ENCODE peak calls at places on chromosomes 4 and X, in seven cellular contexts. U is activated CD8-positive, alpha-beta memory T cell treated with anti-CD3 and anti-CD28 coated beads, Interleukin-2, amount 50 U/mL, for 4 hours; V is aorta; X is iris pigment epithelial cell; K is M059J; E is hepatocyte; G is activated CD4-positive, alpha-beta T cell treated with anti-CD3 and anti-CD28 coated beads, Interleukin-2, amount 50 U/mL, for 4 hours. O is an unnamed sample.

GRCh38 chrX:34437586-34437985 is 219.5 kb downstream of the TMEM47 start:
- DNase-seq in U (no peak), V (peak), X (no peak), K (no peak), E (no peak), G (no peak), O (no peak)

GRCh38 chr4:70715097-70715496 is 6.7 kb upstream of the RUFY3 start:
- DNase-seq in U (no peak), V (no peak), X (peak), K (no peak), E (no peak), G (no peak), O (no peak)

GRCh38 chrX:74351760-74352159 is 47.8 kb downstream of the ZCCHC13 start:
- DNase-seq in U (no peak), V (no peak), X (peak), K (peak), E (no peak), G (no peak), O (no peak)

GRCh38 chr4:173040200-173040599 is 128.4 kb upstream of the GALNT7 start:
- DNase-seq in U (no peak), V (no peak), X (peak), K (peak), E (no peak), G (no peak), O (no peak)

GRCh38 chr4:88219099-88219498 is 60.7 kb upstream of the ABCG2 start:
- DNase-seq in U (no peak), V (no peak), X (peak), K (peak), E (peak), G (no peak), O (peak)

GRCh38 chrX:48937065-48937907 is 18.5 kb upstream of the PIM2 start:
- DNase-seq in U (peak), V (no peak), X (peak), K (no peak), E (no peak), G (peak), O (peak)

GRCh38 chr4:98517444-98518021 is 140.9 kb downstream of the TSPAN5 start:
- DNase-seq in U (no peak), V (no peak), X (peak), K (no peak), E (no peak), G (no peak), O (no peak)

GRCh38 chr4:146033149-146033548 is 94.5 kb upstream of the ZNF827 start:
- DNase-seq in U (no peak), V (no peak), X (no peak), K (no peak), E (peak), G (no peak), O (no peak)

GRCh38 chrX:9465380-9466114 is 689 bp downstream of the TBL1X start:
- DNase-seq in U (peak), V (peak), X (no peak), K (peak), E (peak), G (no peak), O (no peak)

GRCh38 chr4:156788782-156789181 is 182.8 kb downstream of the PDGFC start:
- DNase-seq in U (no peak), V (no peak), X (no peak), K (no peak), E (no peak), G (no peak), O (no peak)

GRCh38 chr4:2833671-2834000 is 10.0 kb upstream of the ADD1 start:
- DNase-seq in U (no peak), V (peak), X (no peak), K (no peak), E (peak), G (no peak), O (no peak)

GRCh38 chr4:139950568-139950967 is 203.4 kb downstream of the MAML3 start:
- DNase-seq in U (no peak), V (no peak), X (peak), K (peak), E (no peak), G (no peak), O (peak)

GRCh38 chrX:40127052-40127451 is 29.3 kb upstream of the BCOR start:
- DNase-seq in U (no peak), V (no peak), X (no peak), K (peak), E (no peak), G (no peak), O (no peak)

GRCh38 chrX:475926-476723 is 89.4 kb upstream of the PPP2R3B start:
- DNase-seq in U (no peak), V (no peak), X (peak), K (peak), E (no peak), G (no peak), O (no peak)

GRCh38 chrX:40097492-40098263 is at the start of gene BCOR:
- DNase-seq in U (peak), V (peak), X (peak), K (peak), E (peak), G (peak), O (no peak)

GRCh38 chr4:8443801-8444200 is 3.2 kb downstream of the TRMT44 start:
- DNase-seq in U (no peak), V (no peak), X (no peak), K (no peak), E (no peak), G (no peak), O (no peak)

GRCh38 chr4:2250003-2250763 is 8.3 kb upstream of the HAUS3 start:
- DNase-seq in U (peak), V (peak), X (no peak), K (no peak), E (peak), G (no peak), O (no peak)

GRCh38 chrX:30283456-30284200 is 25.6 kb downstream of the NR0B1 start:
- DNase-seq in U (no peak), V (no peak), X (peak), K (peak), E (peak), G (no peak), O (peak)

GRCh38 chr4:148514041-148514440 is 71.8 kb upstream of the NR3C2 start:
- DNase-seq in U (no peak), V (no peak), X (peak), K (no peak), E (no peak), G (no peak), O (no peak)

GRCh38 chrX:70410921-70411320 is 12.2 kb upstream of the GDPD2 start:
- DNase-seq in U (no peak), V (no peak), X (no peak), K (no peak), E (no peak), G (no peak), O (no peak)

GRCh38 chr4:83138979-83139378 is 24.4 kb upstream of the PLAC8 start:
- DNase-seq in U (peak), V (no peak), X (no peak), K (no peak), E (no peak), G (no peak), O (no peak)

GRCh38 chr4:13912966-13913365 is 285.4 kb upstream of the BOD1L1 start:
- DNase-seq in U (no peak), V (no peak), X (peak), K (no peak), E (no peak), G (no peak), O (no peak)

GRCh38 chr4:6779667-6780565 is 2.6 kb upstream of the KIAA0232 start:
- DNase-seq in U (no peak), V (no peak), X (no peak), K (peak), E (no peak), G (no peak), O (no peak)

GRCh38 chr4:83387922-83388676 is 53.5 kb upstream of the HPSE start:
- DNase-seq in U (no peak), V (no peak), X (no peak), K (peak), E (no peak), G (no peak), O (no peak)

GRCh38 chr4:182643801-182644311 is 273.3 kb downstream of the DCTD start:
- DNase-seq in U (no peak), V (no peak), X (peak), K (peak), E (no peak), G (no peak), O (peak)

GRCh38 chr4:39446842-39447573 is 11.7 kb downstream of the RPL9 start:
- DNase-seq in U (peak), V (peak), X (peak), K (no peak), E (peak), G (peak), O (peak)

O was measured in astrocyte of the cerebellum.